ENCODE peak calls at places on chromosomes 6 and 20, in four cellular contexts. Q is HepG2, M is H1, Z is GM12878. K is an unnamed sample.

GRCh38 chr6:147528511-147529145 is 20.1 kb downstream of the SAMD5 start:
- DNase-seq in Q (no peak), M (no peak), Z (no peak), K (no peak)

GRCh38 chr20:59603727-59604608 is at the start of gene PHACTR3:
- DNase-seq in Q (no peak), M (no peak), Z (no peak), K (no peak)

GRCh38 chr6:12490376-12490903 is 200.3 kb downstream of the EDN1 start:
- DNase-seq in Q (no peak), M (no peak), Z (no peak), K (no peak)

GRCh38 chr6:43054206-43054943 is 724 bp upstream of the CUL7 start:
- DNase-seq in Q (no peak), M (no peak), Z (no peak), K (no peak)

GRCh38 chr20:11976966-11977365 is 59.3 kb downstream of the BTBD3 start:
- DNase-seq in Q (no peak), M (no peak), Z (no peak), K (no peak)

GRCh38 chr6:90044182-90044832 is 150.0 kb downstream of the GJA10 start:
- DNase-seq in Q (no peak), M (no peak), Z (no peak), K (no peak)

GRCh38 chr6:165936660-165937059 is 231.0 kb downstream of the TBXT start:
- DNase-seq in Q (no peak), M (no peak), Z (no peak), K (no peak)

GRCh38 chr6:72321741-72322140 is 300.1 kb upstream of the KCNQ5 start:
- DNase-seq in Q (no peak), M (no peak), Z (no peak), K (no peak)

GRCh38 chr20:62897666-62898065 is 28.6 kb downstream of the DIDO1 start:
- DNase-seq in Q (no peak), M (no peak), Z (no peak), K (no peak)

GRCh38 chr20:58712823-58713731 is 20.5 kb downstream of the NPEPL1 start:
- DNase-seq in Q (no peak), M (no peak), Z (no peak), K (no peak)

GRCh38 chr6:73565767-73566485 is 45.1 kb upstream of the EEF1A1 start:
- DNase-seq in Q (peak), M (peak), Z (no peak), K (no peak)

GRCh38 chr20:2230671-2231488 is 64.9 kb upstream of the TGM3 start:
- DNase-seq in Q (no peak), M (no peak), Z (no peak), K (no peak)

GRCh38 chr6:156866181-156866862 is 89.1 kb downstream of the ARID1B start:
- DNase-seq in Q (no peak), M (no peak), Z (no peak), K (no peak)

GRCh38 chr6:34468378-34468892 is 2.6 kb downstream of the PACSIN1 start:
- DNase-seq in Q (no peak), M (no peak), Z (peak), K (no peak)

GRCh38 chr20:17969884-17970409 is 1.1 kb downstream of the MGME1 start:
- DNase-seq in Q (peak), M (no peak), Z (no peak), K (no peak)

GRCh38 chr6:43878823-43879495 is 108.9 kb downstream of the VEGFA start:
- DNase-seq in Q (no peak), M (no peak), Z (no peak), K (no peak)

GRCh38 chr20:44618318-44618731 is 33.2 kb downstream of the ADA start:
- DNase-seq in Q (no peak), M (no peak), Z (no peak), K (no peak)

GRCh38 chr20:48771542-48771941 is 56.3 kb downstream of the PREX1 start:
- DNase-seq in Q (no peak), M (no peak), Z (no peak), K (no peak)

GRCh38 chr20:48772183-48772976 is 55.4 kb downstream of the PREX1 start:
- DNase-seq in Q (no peak), M (no peak), Z (no peak), K (no peak)

GRCh38 chr20:48767269-48767960 is 60.4 kb downstream of the PREX1 start:
- DNase-seq in Q (no peak), M (no peak), Z (no peak), K (no peak)

GRCh38 chr20:48770700-48771099 is 57.1 kb downstream of the PREX1 start:
- DNase-seq in Q (no peak), M (no peak), Z (no peak), K (no peak)

DNA sequence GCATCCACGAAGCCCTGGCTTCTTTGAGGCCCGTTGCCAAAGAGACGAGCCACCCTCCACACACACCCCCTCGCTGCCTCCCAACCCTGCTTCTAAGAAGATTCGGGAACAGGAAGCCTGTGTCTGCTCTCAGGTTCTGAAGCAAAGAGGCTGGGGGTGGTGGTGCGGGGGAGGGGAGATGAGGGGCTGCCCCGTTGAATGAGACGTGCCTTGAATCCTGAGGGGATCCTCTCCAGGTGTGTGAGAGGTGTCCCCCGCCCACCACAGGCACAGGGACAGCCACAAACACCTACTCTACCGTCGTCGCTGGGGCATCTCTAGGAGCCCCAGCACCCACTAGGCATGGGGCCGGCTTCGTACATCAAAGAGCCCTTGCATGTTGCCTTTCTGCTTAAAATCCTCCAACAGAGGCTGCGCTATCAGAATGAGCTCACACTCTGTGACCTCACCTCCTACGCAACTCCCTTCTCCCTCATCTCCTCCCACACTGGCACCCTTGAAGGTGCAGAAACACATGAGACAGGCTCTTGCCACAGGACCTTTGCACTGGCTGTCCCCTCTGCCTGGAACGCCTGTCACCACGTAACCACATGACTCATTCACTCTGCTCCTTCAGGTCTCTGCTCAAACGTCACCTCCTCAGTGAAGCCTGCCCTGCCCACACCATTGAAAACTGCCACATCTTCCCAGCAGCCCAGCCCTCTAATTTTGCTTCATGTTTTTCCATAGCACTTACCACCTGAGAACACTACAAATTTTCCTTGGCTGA is 58.5 kb downstream of the PREX1 start:
- DNase-seq in Q (no peak), M (no peak), Z (no peak), K (no peak)
- TF ChIP-seq SP1 in Q (no peak), M (no peak), Z (no peak), K (no peak)

GRCh38 chr20:10555865-10556308 is 117.9 kb downstream of the JAG1 start:
- DNase-seq in Q (peak), M (no peak), Z (no peak), K (no peak)
- TF ChIP-seq SUZ12 in Q (no peak), M (no peak), Z (no peak), K (no peak)

GRCh38 chr20:8388707-8389106 is 256.6 kb downstream of the PLCB1 start:
- DNase-seq in Q (no peak), M (no peak), Z (no peak), K (no peak)
- TF ChIP-seq SP1 in Q (no peak), M (no peak), Z (no peak), K (no peak)

GRCh38 chr20:53413188-53413631 is 180.4 kb downstream of the ZNF217 start:
- DNase-seq in Q (peak), M (peak), Z (peak), K (peak)
- TF ChIP-seq SUZ12 in Q (peak), M (no peak), Z (no peak), K (no peak)

GRCh38 chr20:36745927-36746659 is at the start of gene NDRG3:
- DNase-seq in Q (peak), M (peak), Z (peak), K (peak)

GRCh38 chr20:36744243-36744642 is 1.6 kb downstream of the NDRG3 start:
- DNase-seq in Q (no peak), M (no peak), Z (no peak), K (no peak)

GRCh38 chr20:36742558-36742957 is 3.3 kb downstream of the NDRG3 start:
- DNase-seq in Q (no peak), M (no peak), Z (no peak), K (no peak)

GRCh38 chr20:36744764-36745191 is 1.1 kb downstream of the NDRG3 start:
- DNase-seq in Q (no peak), M (no peak), Z (no peak), K (peak)

DNA sequence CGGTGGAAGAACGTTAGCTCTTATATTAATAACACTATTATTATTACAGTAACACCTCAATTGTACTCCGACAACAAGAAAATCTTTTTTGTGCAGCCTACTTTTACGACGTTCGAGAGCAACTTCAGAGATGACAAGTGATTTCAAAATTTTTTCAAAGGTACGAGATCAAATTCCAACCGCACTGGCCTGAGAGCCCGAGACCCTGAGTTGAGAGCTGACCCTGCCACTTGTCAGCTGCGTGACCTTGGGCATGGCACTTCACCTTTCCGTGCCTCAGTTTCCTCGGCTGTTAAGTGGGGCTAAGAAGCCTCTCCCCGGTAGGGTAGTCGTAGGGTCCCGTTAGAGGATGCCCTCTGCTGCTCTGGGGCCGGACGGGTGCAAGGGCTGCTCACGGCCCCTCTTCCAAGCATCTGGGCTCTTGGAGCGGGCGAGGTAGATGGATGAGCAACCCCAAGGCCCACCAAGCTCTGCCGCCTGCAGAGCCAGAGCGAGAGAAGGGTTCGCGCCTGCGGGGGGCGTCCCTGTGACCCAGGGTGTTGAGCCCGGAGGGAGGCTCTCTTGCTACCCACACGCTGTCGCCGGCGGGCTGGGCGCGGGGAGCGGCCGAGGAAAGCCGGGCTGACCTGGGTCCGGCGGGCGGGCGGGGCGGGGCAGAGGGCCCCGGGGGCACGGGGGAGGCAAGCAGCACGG is 510 bp downstream of the NDRG3 start:
- DNase-seq in Q (peak), M (no peak), Z (no peak), K (peak)
- TF ChIP-seq SP1 in Q (no peak), M (no peak), Z (no peak), K (no peak)

DNA sequence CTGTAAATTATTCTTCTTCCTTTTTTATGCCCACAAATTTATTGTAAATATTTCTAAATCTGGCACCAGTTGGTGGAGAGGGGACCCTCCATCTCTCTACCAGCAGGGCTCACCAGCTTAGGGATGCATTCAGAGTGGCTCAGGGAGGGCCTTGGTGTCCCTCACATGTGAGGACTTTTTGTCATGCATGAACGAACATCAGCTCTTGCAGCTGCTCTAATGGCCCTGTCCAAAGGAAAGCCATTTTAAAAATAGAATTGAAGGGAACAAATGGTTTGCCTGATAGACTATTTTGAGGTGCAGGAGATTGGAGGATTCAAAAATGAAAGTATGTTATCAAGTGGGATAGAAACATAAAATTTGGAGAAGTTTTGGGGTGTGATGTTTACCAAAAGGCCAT is 37.5 kb upstream of the KLHL31 start:
- DNase-seq in Q (no peak), M (no peak), Z (no peak), K (no peak)
- TF ChIP-seq SUZ12 in Q (no peak), M (no peak), Z (no peak), K (no peak)

DNA sequence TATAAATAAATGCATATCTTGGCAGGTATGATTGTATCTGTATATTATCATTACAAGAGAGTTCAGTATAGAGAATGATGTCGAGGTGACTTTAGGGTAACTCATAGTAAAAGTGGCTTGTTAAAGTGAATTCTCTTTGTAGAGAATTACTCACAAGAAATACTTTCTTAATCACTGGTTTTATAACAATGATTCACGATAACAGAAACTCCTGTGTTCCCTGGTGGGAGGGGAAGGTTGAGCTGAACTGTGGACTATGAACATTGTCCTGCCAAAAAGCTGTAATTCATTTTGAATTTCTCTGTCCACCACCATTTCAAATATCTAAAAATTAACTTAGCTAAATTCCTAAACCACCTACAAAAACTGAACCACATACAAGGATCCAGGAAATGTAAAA is 7.7 kb downstream of the TPMT start:
- DNase-seq in Q (peak), M (no peak), Z (no peak), K (no peak)
- TF ChIP-seq SP1 in Q (no peak), M (no peak), Z (no peak), K (no peak)

DNA sequence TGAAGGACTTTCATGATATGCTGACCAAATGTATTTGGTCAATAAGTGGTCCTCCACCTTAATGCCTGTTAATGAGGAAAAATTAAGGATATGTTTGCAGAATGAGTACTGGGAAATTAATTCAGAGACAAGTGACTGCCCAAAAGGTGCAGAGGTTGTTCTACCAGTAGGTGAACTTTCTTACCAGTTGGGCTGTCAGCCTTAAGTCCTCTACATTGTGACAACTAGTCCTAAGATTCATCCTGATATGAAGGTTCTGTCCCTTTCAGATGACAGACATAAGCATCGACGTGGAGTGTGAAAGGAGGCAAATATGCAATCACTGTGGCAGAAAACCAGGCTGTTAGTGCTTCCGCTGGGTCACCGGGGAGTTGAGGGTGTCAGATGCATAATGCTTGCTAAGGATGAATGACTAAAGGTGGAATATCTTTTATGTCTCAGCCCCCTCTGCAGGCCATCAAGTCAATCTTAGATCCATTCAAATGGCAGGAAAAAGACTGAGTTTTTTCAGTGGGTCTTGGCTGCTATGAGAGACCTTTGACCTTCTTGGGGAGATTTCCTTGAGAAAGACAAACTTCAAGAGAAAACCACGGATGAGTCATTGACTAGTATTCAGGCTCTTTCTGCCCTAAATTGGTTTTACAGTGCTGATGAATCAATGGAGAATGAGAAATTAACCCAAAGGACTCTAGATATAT is 226.0 kb downstream of the TPBG start:
- DNase-seq in Q (peak), M (peak), Z (peak), K (peak)
- TF ChIP-seq SUZ12 in Q (no peak), M (no peak), Z (no peak), K (no peak)

GRCh38 chr6:137370871-137371633 is 123.1 kb downstream of the OLIG3 start:
- DNase-seq in Q (peak), M (no peak), Z (peak), K (no peak)
- TF ChIP-seq SP1 in Q (no peak), M (no peak), Z (no peak), K (no peak)

GRCh38 chr6:4271761-4272505 is 136.6 kb upstream of the ECI2 start:
- DNase-seq in Q (no peak), M (no peak), Z (no peak), K (no peak)

GRCh38 chr6:4268171-4268570 is 132.8 kb upstream of the ECI2 start:
- DNase-seq in Q (no peak), M (no peak), Z (no peak), K (no peak)

GRCh38 chr6:4270799-4271198 is 135.4 kb upstream of the ECI2 start:
- DNase-seq in Q (no peak), M (no peak), Z (no peak), K (no peak)

GRCh38 chr6:4272996-4273395 is 137.6 kb upstream of the ECI2 start:
- DNase-seq in Q (no peak), M (no peak), Z (no peak), K (no peak)

GRCh38 chr6:4270001-4270400 is 134.6 kb upstream of the ECI2 start:
- DNase-seq in Q (no peak), M (no peak), Z (no peak), K (no peak)
- TF ChIP-seq SUZ12 in Q (no peak), M (no peak), Z (no peak), K (no peak)

K was measured in HEK293T.